ENCODE peak calls at places on chromosomes 7 and 10, in four cellular contexts. U is glomerular endothelial cell; M is stimulated activated CD8-positive, alpha-beta memory T cell treated with anti-CD3 and anti-CD28 coated beads, Interleukin-7, amount 100 ng/mL, for 48 hours; T is stimulated activated CD4-positive, alpha-beta T cell treated with anti-CD3 and anti-CD28 coated beads, Interleukin-1b, Interleukin-23, amount 100 ng/mL, for 24 hours. S is an unnamed sample.

GRCh38 chr7:72925546-72926120 is 738 bp downstream of the POM121 start:
- DNase-seq in U (no peak), M (no peak), T (no peak), S (no peak)

GRCh38 chr7:43071604-43072003 is 40.8 kb upstream of the HECW1 start:
- DNase-seq in U (no peak), M (no peak), T (no peak), S (no peak)

GRCh38 chr10:77195101-77195500 is 442.5 kb downstream of the KCNMA1 start:
- DNase-seq in U (no peak), M (no peak), T (no peak), S (no peak)

GRCh38 chr10:8513155-8514147 is 459.0 kb downstream of the GATA3 start:
- DNase-seq in U (no peak), M (no peak), T (no peak), S (no peak)

GRCh38 chr7:122416316-122416925 is 111.9 kb upstream of the FEZF1 start:
- DNase-seq in U (no peak), M (no peak), T (no peak), S (no peak)

GRCh38 chr10:84004206-84004605 is 135.1 kb upstream of the GHITM start:
- DNase-seq in U (no peak), M (no peak), T (no peak), S (no peak)

GRCh38 chr10:14062528-14063260 is 268.0 kb downstream of the FRMD4A start:
- DNase-seq in U (no peak), M (no peak), T (no peak), S (no peak)

GRCh38 chr10:72079356-72079755 is 9.0 kb downstream of the SPOCK2 start:
- DNase-seq in U (no peak), M (no peak), T (no peak), S (peak)

GRCh38 chr7:113085781-113086390 is 741 bp downstream of the GPR85 start:
- DNase-seq in U (no peak), M (no peak), T (no peak), S (peak)

GRCh38 chr7:101632641-101633040 is 3.5 kb upstream of the MYL10 start:
- DNase-seq in U (no peak), M (no peak), T (no peak), S (no peak)

GRCh38 chr10:14478639-14479038 is 147.9 kb upstream of the FRMD4A start:
- DNase-seq in U (no peak), M (no peak), T (no peak), S (peak)

GRCh38 chr7:143391462-143392404 is 10.6 kb downstream of the ZYX start:
- DNase-seq in U (no peak), M (no peak), T (no peak), S (peak)

S was measured in G401.